ENCODE peak calls at places on chromosomes 16 and 17, in four cellular contexts. N is GM13976, A is IMR-90, F is sigmoid colon. G is an unnamed sample.

GRCh38 chr16:87317766-87318121 is 552 bp upstream of the C16orf95 start:
- DNase-seq in N (peak; percentile 62), F (peak; percentile 84), A (peak; percentile 50), G (no peak)

GRCh38 chr17:33241390-33241789 is 51.7 kb downstream of the ASIC2 start:
- DNase-seq in A (peak; percentile 50), N (no peak), F (no peak), G (no peak)

GRCh38 chr17:10069301-10069700 is 129.1 kb downstream of the GAS7 start:
- DNase-seq in N (no peak), F (no peak), A (no peak), G (no peak)

GRCh38 chr17:1714488-1714979 is 4.4 kb upstream of the TLCD2 start:
- DNase-seq in F (peak; percentile 99), N (no peak), A (peak; percentile 97), G (peak; percentile 94)

GRCh38 chr16:86457621-86458456 is 52.5 kb upstream of the FOXF1 start:
- DNase-seq in N (no peak), A (peak; percentile 99), F (peak; percentile 94), G (peak; percentile 88)

GRCh38 chr16:30142672-30143346 is 19.8 kb upstream of the MAPK3 start:
- DNase-seq in N (peak; percentile 59), A (no peak), F (no peak), G (no peak)

GRCh38 chr17:75724016-75725003 is 3.1 kb downstream of the ITGB4 start:
- DNase-seq in A (no peak), N (no peak), F (no peak), G (no peak)

GRCh38 chr16:51409001-51409675 is 258.1 kb upstream of the SALL1 start:
- DNase-seq in A (peak; percentile 41), F (no peak), N (no peak), G (no peak)

GRCh38 chr16:86761117-86761971 is 183.0 kb downstream of the FOXL1 start:
- DNase-seq in F (no peak), A (peak; percentile 68), N (peak; percentile 76), G (peak; percentile 74)

GRCh38 chr17:6660765-6661463 is 9.4 kb downstream of the C17orf100 start:
- DNase-seq in F (no peak), N (peak; percentile 69), A (no peak), G (no peak)

GRCh38 chr17:78362671-78363070 is 2.8 kb upstream of the SOCS3 start:
- DNase-seq in N (no peak), F (no peak), A (no peak), G (no peak)

DNA sequence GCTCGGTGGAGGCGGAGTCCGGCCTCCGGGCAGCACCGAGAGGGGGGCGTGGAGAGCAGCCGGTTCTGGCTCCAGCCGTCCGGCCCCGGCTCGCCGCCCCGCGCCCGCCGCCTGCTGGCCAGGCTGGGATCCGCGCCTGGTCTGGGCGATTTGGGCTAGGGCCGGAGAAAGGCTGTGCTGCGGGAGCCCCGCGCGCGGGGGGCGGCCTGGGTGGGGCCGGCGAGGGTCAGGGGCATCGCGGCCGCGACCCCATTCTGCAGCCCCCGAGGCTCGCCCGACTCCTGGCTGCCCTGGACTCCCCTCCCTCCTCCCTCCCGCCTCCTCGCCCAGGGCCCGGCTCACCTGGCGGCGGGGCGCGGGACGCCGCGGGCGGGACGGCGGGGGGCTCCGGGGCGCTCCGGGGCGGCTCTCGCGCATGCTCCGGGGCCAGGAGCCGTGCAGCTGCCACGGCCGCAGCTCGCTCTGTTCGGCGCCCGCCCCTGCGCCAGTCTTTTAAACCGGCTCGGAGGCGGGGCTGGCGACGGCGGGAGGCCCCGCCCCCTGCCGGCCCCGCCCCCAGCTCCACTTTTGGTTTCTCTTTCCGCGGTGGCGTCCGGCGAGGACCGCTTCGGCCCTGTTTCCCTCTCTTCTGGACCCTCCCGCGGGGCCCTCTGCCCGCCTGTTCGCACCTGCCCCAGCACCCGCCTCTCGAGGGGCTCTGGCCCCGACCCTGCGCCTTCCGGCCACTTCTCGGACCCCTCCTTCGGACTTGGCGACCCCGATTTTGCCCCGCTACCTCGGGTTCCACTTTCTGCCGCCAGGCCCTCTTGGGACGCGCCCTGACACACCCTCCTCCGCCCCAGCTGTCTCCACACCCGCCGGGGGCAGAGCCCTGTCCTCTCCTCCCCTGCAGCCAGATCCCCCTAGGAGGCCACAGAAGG is at the start of gene SOCS1:
- DNase-seq in F (peak; percentile 92), N (peak; percentile 92), A (peak; percentile 84), G (peak; percentile 35)
- TF ChIP-seq CTCF in F (peak; percentile 57), N (peak; percentile 85), A (peak; percentile 82), G (peak; percentile 69)

GRCh38 chr16:56336071-56336688 is 89.2 kb downstream of the AMFR start:
- DNase-seq in N (no peak), F (no peak), A (no peak), G (no peak)
- TF ChIP-seq CTCF in N (no peak), F (no peak), A (no peak), G (no peak)

GRCh38 chr16:66265106-66265415 is 101.4 kb upstream of the CDH5 start:
- DNase-seq in F (no peak), N (no peak), A (no peak), G (no peak)
- TF ChIP-seq CTCF in F (no peak), N (no peak), A (no peak), G (no peak)

DNA sequence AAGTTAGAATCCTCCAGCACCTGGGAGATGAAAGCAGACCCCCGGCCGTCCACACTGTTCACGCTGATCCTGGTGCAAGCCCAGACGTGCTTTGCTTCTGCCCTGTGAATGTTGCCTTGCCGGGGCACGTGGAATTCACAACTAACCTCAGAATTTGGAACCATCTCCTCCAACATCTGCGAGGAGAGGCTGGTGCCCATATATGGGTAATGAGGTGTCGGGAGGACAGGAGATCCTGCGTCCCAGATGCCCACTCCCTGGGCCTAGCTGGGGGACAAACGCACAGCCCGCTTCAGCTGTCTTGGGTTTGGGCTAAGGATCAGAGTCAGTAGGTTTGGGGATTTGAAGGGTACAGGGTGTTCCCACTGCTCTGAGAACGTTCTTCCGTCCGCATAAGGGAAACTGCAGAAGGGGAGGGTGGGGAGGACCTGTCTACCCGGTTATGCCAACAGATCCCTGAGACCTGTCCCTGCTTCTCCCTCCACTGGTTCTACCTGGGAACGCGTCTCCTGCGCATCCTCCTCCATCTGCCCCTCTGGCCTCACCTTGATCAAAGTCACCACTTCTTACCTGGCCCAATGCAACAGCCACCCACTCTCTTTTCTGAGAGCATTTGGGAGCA is 14.1 kb downstream of the PPL start:
- DNase-seq in F (no peak), N (no peak), A (no peak), G (no peak)
- TF ChIP-seq CTCF in F (no peak), N (no peak), A (no peak), G (no peak)

GRCh38 chr17:73650147-73650546 is 5.9 kb upstream of the SDK2 start:
- DNase-seq in N (no peak), A (no peak), F (no peak), G (no peak)
- TF ChIP-seq CTCF in N (no peak), A (no peak), F (no peak), G (no peak)

DNA sequence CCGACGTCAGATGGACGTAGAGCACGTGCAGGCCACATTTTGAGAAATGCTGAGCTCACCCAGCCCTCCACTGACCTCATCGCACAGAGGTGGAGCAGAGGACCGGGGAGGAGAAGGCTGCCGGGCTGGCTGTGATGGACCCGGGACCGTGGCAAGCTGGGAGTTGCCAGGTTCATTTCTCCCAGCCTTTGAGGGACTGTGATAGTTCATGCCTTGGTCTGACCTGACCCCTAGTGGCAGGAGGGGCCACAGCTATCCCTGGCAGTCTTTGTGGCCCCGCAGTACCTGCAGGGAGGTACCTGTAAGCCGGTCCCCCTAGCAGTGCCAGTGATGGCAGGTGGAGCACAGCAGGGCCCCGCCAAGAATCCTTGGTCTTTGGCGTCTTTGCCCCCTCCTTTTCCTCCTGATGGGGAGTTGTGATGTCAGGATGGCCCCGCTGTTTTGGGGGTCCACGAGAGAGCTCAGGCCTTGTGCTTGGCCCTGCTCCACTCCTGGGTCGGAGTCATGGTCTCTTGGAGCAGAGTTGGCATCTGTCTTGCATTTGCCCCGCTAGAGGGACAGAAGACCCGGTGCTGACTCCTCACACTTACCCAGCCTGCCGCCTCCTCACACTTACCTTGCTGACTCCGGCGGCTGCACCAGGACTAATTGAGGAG is 50.4 kb downstream of the OR1D5 start:
- DNase-seq in F (peak; percentile 77), A (peak; percentile 40), N (peak; percentile 86), G (peak; percentile 17)
- TF ChIP-seq CTCF in F (peak; percentile 67), A (peak; percentile 57), N (peak; percentile 73), G (peak; percentile 80)

G was measured in HFF-Myc.